ENCODE peak calls at places on chromosomes 13 and 19, in ten cellular contexts. One of them, this sample, is unnamed.

GRCh38 chr13:42905542-42905941 is 86.5 kb downstream of the EPSTI1 start:
- DNase-seq in CD8-positive, alpha-beta memory T cell: no peak
- DNase-seq in hippocampal formation: no peak
- DNase-seq in activated CD8-positive, alpha-beta T cell treated with anti-CD3 and anti-CD28 coated beads for 36 hours: no peak
- DNase-seq in NCI-H1105 treated with DMSO at 0.1 percent for 48 hours: no peak
- DNase-seq in lung: no peak
- DNase-seq in NCI-H1092: no peak
- DNase-seq in AML-193: no peak
- DNase-seq in AG09319: no peak
- DNase-seq in NCI-H1930: no peak
- DNase-seq in this sample: no peak

GRCh38 chr13:23743269-23743668 is 145.9 kb downstream of the MIPEP start:
- DNase-seq in AML-193: no peak
- DNase-seq in NCI-H1105 treated with DMSO at 0.1 percent for 48 hours: no peak
- DNase-seq in CD8-positive, alpha-beta memory T cell: no peak
- DNase-seq in activated CD8-positive, alpha-beta T cell treated with anti-CD3 and anti-CD28 coated beads for 36 hours: peak; percentile 13
- DNase-seq in NCI-H1930: no peak
- DNase-seq in hippocampal formation: no peak
- DNase-seq in AG09319: no peak
- DNase-seq in NCI-H1092: no peak
- DNase-seq in lung: no peak
- DNase-seq in this sample: no peak

GRCh38 chr19:4304509-4305252 is at the start of gene FSD1:
- DNase-seq in activated CD8-positive, alpha-beta T cell treated with anti-CD3 and anti-CD28 coated beads for 36 hours: peak; percentile 88
- DNase-seq in NCI-H1930: peak; percentile 60
- DNase-seq in lung: no peak
- DNase-seq in NCI-H1092: peak; percentile 53
- DNase-seq in AG09319: no peak
- DNase-seq in AML-193: no peak
- DNase-seq in NCI-H1105 treated with DMSO at 0.1 percent for 48 hours: peak; percentile 67
- DNase-seq in CD8-positive, alpha-beta memory T cell: peak; percentile 63
- DNase-seq in hippocampal formation: peak; percentile 40
- DNase-seq in this sample: no peak

GRCh38 chr19:55289117-55289796 is 5.5 kb downstream of the BRSK1 start:
- DNase-seq in AG09319: no peak
- DNase-seq in NCI-H1930: no peak
- DNase-seq in NCI-H1105 treated with DMSO at 0.1 percent for 48 hours: no peak
- DNase-seq in activated CD8-positive, alpha-beta T cell treated with anti-CD3 and anti-CD28 coated beads for 36 hours: no peak
- DNase-seq in lung: no peak
- DNase-seq in AML-193: no peak
- DNase-seq in CD8-positive, alpha-beta memory T cell: no peak
- DNase-seq in NCI-H1092: no peak
- DNase-seq in hippocampal formation: no peak
- DNase-seq in this sample: no peak

GRCh38 chr13:109770436-109770835 is 15.9 kb downstream of the IRS2 start:
- DNase-seq in lung: no peak
- DNase-seq in activated CD8-positive, alpha-beta T cell treated with anti-CD3 and anti-CD28 coated beads for 36 hours: no peak
- DNase-seq in AG09319: no peak
- DNase-seq in AML-193: no peak
- DNase-seq in NCI-H1105 treated with DMSO at 0.1 percent for 48 hours: no peak
- DNase-seq in NCI-H1092: no peak
- DNase-seq in CD8-positive, alpha-beta memory T cell: no peak
- DNase-seq in NCI-H1930: no peak
- DNase-seq in hippocampal formation: no peak
- DNase-seq in this sample: no peak

GRCh38 chr19:35162471-35163326 is 8.2 kb downstream of the FXYD5 start:
- DNase-seq in NCI-H1092: no peak
- DNase-seq in activated CD8-positive, alpha-beta T cell treated with anti-CD3 and anti-CD28 coated beads for 36 hours: no peak
- DNase-seq in NCI-H1930: no peak
- DNase-seq in NCI-H1105 treated with DMSO at 0.1 percent for 48 hours: no peak
- DNase-seq in AML-193: no peak
- DNase-seq in AG09319: no peak
- DNase-seq in hippocampal formation: no peak
- DNase-seq in CD8-positive, alpha-beta memory T cell: no peak
- DNase-seq in lung: no peak
- DNase-seq in this sample: no peak

GRCh38 chr13:33057019-33057785 is 41.0 kb downstream of the KL start:
- DNase-seq in lung: no peak
- DNase-seq in AG09319: no peak
- DNase-seq in AML-193: no peak
- DNase-seq in CD8-positive, alpha-beta memory T cell: no peak
- DNase-seq in activated CD8-positive, alpha-beta T cell treated with anti-CD3 and anti-CD28 coated beads for 36 hours: no peak
- DNase-seq in NCI-H1092: no peak
- DNase-seq in hippocampal formation: no peak
- DNase-seq in NCI-H1105 treated with DMSO at 0.1 percent for 48 hours: no peak
- DNase-seq in NCI-H1930: no peak
- DNase-seq in this sample: no peak

GRCh38 chr19:44615529-44616247 is 2.3 kb downstream of the IGSF23 start:
- DNase-seq in NCI-H1930: no peak
- DNase-seq in NCI-H1105 treated with DMSO at 0.1 percent for 48 hours: no peak
- DNase-seq in NCI-H1092: no peak
- DNase-seq in CD8-positive, alpha-beta memory T cell: no peak
- DNase-seq in AG09319: no peak
- DNase-seq in activated CD8-positive, alpha-beta T cell treated with anti-CD3 and anti-CD28 coated beads for 36 hours: no peak
- DNase-seq in AML-193: no peak
- DNase-seq in lung: no peak
- DNase-seq in hippocampal formation: no peak
- DNase-seq in this sample: no peak

GRCh38 chr13:25869941-25870340 is 181.9 kb downstream of the SHISA2 start:
- DNase-seq in activated CD8-positive, alpha-beta T cell treated with anti-CD3 and anti-CD28 coated beads for 36 hours: no peak
- DNase-seq in NCI-H1930: no peak
- DNase-seq in NCI-H1092: no peak
- DNase-seq in NCI-H1105 treated with DMSO at 0.1 percent for 48 hours: no peak
- DNase-seq in AG09319: no peak
- DNase-seq in AML-193: no peak
- DNase-seq in CD8-positive, alpha-beta memory T cell: no peak
- DNase-seq in hippocampal formation: no peak
- DNase-seq in lung: no peak
- DNase-seq in this sample: no peak

GRCh38 chr19:19627716-19628498 is at the start of gene LPAR2:
- DNase-seq in AG09319: no peak
- DNase-seq in activated CD8-positive, alpha-beta T cell treated with anti-CD3 and anti-CD28 coated beads for 36 hours: peak; percentile 79
- DNase-seq in AML-193: no peak
- DNase-seq in NCI-H1092: no peak
- DNase-seq in hippocampal formation: no peak
- DNase-seq in NCI-H1105 treated with DMSO at 0.1 percent for 48 hours: peak; percentile 81
- DNase-seq in CD8-positive, alpha-beta memory T cell: peak; percentile 90
- DNase-seq in lung: peak; percentile 64
- DNase-seq in NCI-H1930: peak; percentile 41
- DNase-seq in this sample: no peak

GRCh38 chr13:41802684-41803554 is 158.0 kb downstream of the VWA8 start:
- DNase-seq in NCI-H1930: no peak
- DNase-seq in CD8-positive, alpha-beta memory T cell: no peak
- DNase-seq in NCI-H1105 treated with DMSO at 0.1 percent for 48 hours: no peak
- DNase-seq in NCI-H1092: no peak
- DNase-seq in activated CD8-positive, alpha-beta T cell treated with anti-CD3 and anti-CD28 coated beads for 36 hours: peak; percentile 45
- DNase-seq in AG09319: no peak
- DNase-seq in lung: no peak
- DNase-seq in AML-193: no peak
- DNase-seq in hippocampal formation: no peak
- DNase-seq in this sample: no peak

GRCh38 chr19:18044825-18045304 is 36.9 kb downstream of the ARRDC2 start:
- DNase-seq in CD8-positive, alpha-beta memory T cell: peak; percentile 91
- DNase-seq in AML-193: peak; percentile 71
- DNase-seq in NCI-H1092: peak; percentile 31
- DNase-seq in lung: peak; percentile 63
- DNase-seq in activated CD8-positive, alpha-beta T cell treated with anti-CD3 and anti-CD28 coated beads for 36 hours: peak; percentile 98
- DNase-seq in NCI-H1105 treated with DMSO at 0.1 percent for 48 hours: peak; percentile 17
- DNase-seq in NCI-H1930: no peak
- DNase-seq in hippocampal formation: peak; percentile 33
- DNase-seq in AG09319: no peak
- DNase-seq in this sample: no peak

GRCh38 chr19:55642153-55643002 is 1.1 kb upstream of the ZNF581 start:
- DNase-seq in hippocampal formation: no peak
- DNase-seq in NCI-H1930: no peak
- DNase-seq in AG09319: no peak
- DNase-seq in lung: no peak
- DNase-seq in NCI-H1092: no peak
- DNase-seq in activated CD8-positive, alpha-beta T cell treated with anti-CD3 and anti-CD28 coated beads for 36 hours: peak; percentile 59
- DNase-seq in CD8-positive, alpha-beta memory T cell: no peak
- DNase-seq in AML-193: no peak
- DNase-seq in NCI-H1105 treated with DMSO at 0.1 percent for 48 hours: no peak
- DNase-seq in this sample: no peak

GRCh38 chr13:50594276-50594970 is 249.1 kb downstream of the DLEU7 start:
- DNase-seq in AG09319: no peak
- DNase-seq in activated CD8-positive, alpha-beta T cell treated with anti-CD3 and anti-CD28 coated beads for 36 hours: peak; percentile 85
- DNase-seq in NCI-H1092: no peak
- DNase-seq in hippocampal formation: no peak
- DNase-seq in lung: no peak
- DNase-seq in NCI-H1930: no peak
- DNase-seq in CD8-positive, alpha-beta memory T cell: peak; percentile 49
- DNase-seq in NCI-H1105 treated with DMSO at 0.1 percent for 48 hours: no peak
- DNase-seq in AML-193: no peak
- DNase-seq in this sample: peak; percentile 79

GRCh38 chr13:109333893-109334651 is 452.3 kb downstream of the IRS2 start:
- DNase-seq in AG09319: no peak
- DNase-seq in CD8-positive, alpha-beta memory T cell: no peak
- DNase-seq in lung: no peak
- DNase-seq in hippocampal formation: no peak
- DNase-seq in NCI-H1930: no peak
- DNase-seq in NCI-H1092: no peak
- DNase-seq in NCI-H1105 treated with DMSO at 0.1 percent for 48 hours: no peak
- DNase-seq in activated CD8-positive, alpha-beta T cell treated with anti-CD3 and anti-CD28 coated beads for 36 hours: no peak
- DNase-seq in AML-193: no peak
- DNase-seq in this sample: no peak

GRCh38 chr13:77853701-77854100 is 64.9 kb downstream of the EDNRB start:
- DNase-seq in hippocampal formation: no peak
- DNase-seq in CD8-positive, alpha-beta memory T cell: no peak
- DNase-seq in AG09319: no peak
- DNase-seq in activated CD8-positive, alpha-beta T cell treated with anti-CD3 and anti-CD28 coated beads for 36 hours: no peak
- DNase-seq in NCI-H1105 treated with DMSO at 0.1 percent for 48 hours: no peak
- DNase-seq in NCI-H1930: no peak
- DNase-seq in NCI-H1092: no peak
- DNase-seq in AML-193: no peak
- DNase-seq in lung: no peak
- DNase-seq in this sample: no peak

GRCh38 chr13:21800847-21801616 is 130.2 kb downstream of the FGF9 start:
- DNase-seq in activated CD8-positive, alpha-beta T cell treated with anti-CD3 and anti-CD28 coated beads for 36 hours: no peak
- DNase-seq in AML-193: no peak
- DNase-seq in NCI-H1092: no peak
- DNase-seq in CD8-positive, alpha-beta memory T cell: no peak
- DNase-seq in hippocampal formation: no peak
- DNase-seq in NCI-H1930: no peak
- DNase-seq in lung: no peak
- DNase-seq in AG09319: no peak
- DNase-seq in NCI-H1105 treated with DMSO at 0.1 percent for 48 hours: no peak
- DNase-seq in this sample: no peak

GRCh38 chr19:53057904-53058579 is 13.5 kb downstream of the ERVV-2 start:
- DNase-seq in NCI-H1092: no peak
- DNase-seq in CD8-positive, alpha-beta memory T cell: no peak
- DNase-seq in lung: no peak
- DNase-seq in activated CD8-positive, alpha-beta T cell treated with anti-CD3 and anti-CD28 coated beads for 36 hours: peak; percentile 56
- DNase-seq in NCI-H1105 treated with DMSO at 0.1 percent for 48 hours: no peak
- DNase-seq in AG09319: no peak
- DNase-seq in NCI-H1930: peak; percentile 71
- DNase-seq in hippocampal formation: no peak
- DNase-seq in AML-193: no peak
- DNase-seq in this sample: no peak

GRCh38 chr19:804419-805160 is 7.3 kb downstream of the PTBP1 start:
- DNase-seq in NCI-H1930: no peak
- DNase-seq in hippocampal formation: no peak
- DNase-seq in CD8-positive, alpha-beta memory T cell: no peak
- DNase-seq in NCI-H1092: no peak
- DNase-seq in activated CD8-positive, alpha-beta T cell treated with anti-CD3 and anti-CD28 coated beads for 36 hours: no peak
- DNase-seq in lung: no peak
- DNase-seq in NCI-H1105 treated with DMSO at 0.1 percent for 48 hours: no peak
- DNase-seq in AML-193: no peak
- DNase-seq in AG09319: no peak
- DNase-seq in this sample: no peak

GRCh38 chr13:74678308-74678958 is 544.2 kb upstream of the KLF12 start:
- DNase-seq in lung: no peak
- DNase-seq in hippocampal formation: no peak
- DNase-seq in activated CD8-positive, alpha-beta T cell treated with anti-CD3 and anti-CD28 coated beads for 36 hours: no peak
- DNase-seq in AML-193: no peak
- DNase-seq in AG09319: no peak
- DNase-seq in NCI-H1092: no peak
- DNase-seq in NCI-H1930: no peak
- DNase-seq in NCI-H1105 treated with DMSO at 0.1 percent for 48 hours: no peak
- DNase-seq in CD8-positive, alpha-beta memory T cell: no peak
- DNase-seq in this sample: no peak